ENCODE peak calls at places on chromosome 18, in four cellular contexts. P is CD8-positive, alpha-beta T cell; M is effector memory CD4-positive, alpha-beta T cell; C is Caco-2. B is an unnamed sample.

GRCh38 chr18:51196811-51197660 is 445 bp downstream of the MEX3C start:
- DNase-seq in P (no peak), C (no peak), M (no peak), B (no peak)

GRCh38 chr18:11498821-11499220 is 110.6 kb upstream of the SLC35G4 start:
- DNase-seq in C (no peak), M (no peak), P (no peak), B (no peak)

GRCh38 chr18:26780520-26781325 is 84.8 kb downstream of the AQP4 start:
- DNase-seq in P (no peak), C (no peak), M (no peak), B (no peak)

GRCh38 chr18:47968006-47968676 is 37.7 kb upstream of the SMAD2 start:
- DNase-seq in P (no peak), C (peak; percentile 58), M (no peak), B (no peak)

GRCh38 chr18:79404567-79404910 is 8.8 kb downstream of the NFATC1 start:
- DNase-seq in C (no peak), M (no peak), P (no peak), B (no peak)

GRCh38 chr18:12278765-12279682 is 24.9 kb downstream of the CIDEA start:
- DNase-seq in P (no peak), C (peak; percentile 86), M (no peak), B (no peak)

GRCh38 chr18:13560306-13560705 is 166.1 kb downstream of the FAM210A start:
- DNase-seq in M (no peak), P (no peak), C (no peak), B (no peak)

GRCh38 chr18:68735498-68736343 is 20.8 kb upstream of the TMX3 start:
- DNase-seq in C (no peak), M (no peak), P (no peak), B (no peak)

GRCh38 chr18:62125702-62126101 is 61.2 kb downstream of the PIGN start:
- DNase-seq in M (no peak), C (no peak), P (no peak), B (no peak)

GRCh38 chr18:22189431-22189830 is 20.0 kb downstream of the GATA6 start:
- DNase-seq in C (no peak), M (no peak), P (no peak), B (no peak)

GRCh38 chr18:79217979-79218604 is 148.9 kb downstream of the ATP9B start:
- DNase-seq in P (no peak), M (no peak), C (no peak), B (no peak)

GRCh38 chr18:10872297-10872696 is 277.1 kb downstream of the PIEZO2 start:
- DNase-seq in M (no peak), C (no peak), P (no peak), B (no peak)

GRCh38 chr18:28767781-28768211 is 590.9 kb upstream of the CDH2 start:
- DNase-seq in P (no peak), C (no peak), M (no peak), B (no peak)

GRCh38 chr18:48924621-48925601 is 25.9 kb downstream of the SMAD7 start:
- DNase-seq in C (no peak), M (no peak), P (no peak), B (no peak)

GRCh38 chr18:59426855-59427254 is 67.8 kb upstream of the LMAN1 start:
- DNase-seq in C (no peak), P (no peak), M (no peak), B (no peak)

GRCh38 chr18:49853011-49853410 is 39.7 kb upstream of the ACAA2 start:
- DNase-seq in M (no peak), C (no peak), P (no peak), B (no peak)

GRCh38 chr18:3453540-3454364 is 3.8 kb downstream of the TGIF1 start:
- DNase-seq in C (peak; percentile 50), M (no peak), P (no peak), B (no peak)

B was measured in activated T-helper 2 cell treated with anti-CD3 and anti-CD28 coated beads, Interferon-gamma antibody, Interleukin-2, Interleukin-4, amounts not matched to agents 10 μg/mL and 5 μg/mL and 100 μg/mL, durations not matched to agents 14 hours and 24 hours and 36 hours.